ENCODE peak calls at places on chromosomes 11 and 22, in nine cellular contexts. Y, L, Z, C, O, G, V, I and W are unnamed samples.

GRCh38 chr11:11985954-11986949 is 22.2 kb downstream of the DKK3 start:
- DNase-seq in Y (no peak), L (no peak), Z (no peak), C (no peak), O (no peak), G (no peak), V (no peak), I (no peak), W (no peak)

GRCh38 chr22:20741634-20742581 is 32.0 kb upstream of the SERPIND1 start:
- DNase-seq in Y (peak; percentile 52), L (peak; percentile 22), Z (peak; percentile 51), C (peak; percentile 48), O (no peak), G (no peak), V (no peak), I (peak; percentile 21), W (peak; percentile 16)

GRCh38 chr11:3092603-3093141 is 35.4 kb upstream of the CARS1 start:
- DNase-seq in Y (no peak), L (no peak), Z (no peak), C (no peak), O (no peak), G (peak; percentile 67), V (no peak), I (no peak), W (no peak)

GRCh38 chr11:116791002-116791812 is 472 bp downstream of the APOA5 start:
- DNase-seq in Y (peak; percentile 67), L (peak; percentile 84), Z (peak; percentile 70), C (peak; percentile 70), O (peak; percentile 86), G (peak; percentile 93), V (peak; percentile 32), I (peak; percentile 63), W (peak; percentile 65)

GRCh38 chr11:26025680-26026079 is 306.2 kb upstream of the ANO3 start:
- DNase-seq in Y (no peak), L (no peak), Z (no peak), C (no peak), O (no peak), G (no peak), V (no peak), I (no peak), W (no peak)

GRCh38 chr11:68380786-68381622 is 68.6 kb downstream of the LRP5 start:
- DNase-seq in Y (no peak), L (no peak), Z (peak; percentile 26), C (no peak), O (peak; percentile 58), G (no peak), V (no peak), I (peak; percentile 36), W (no peak)

GRCh38 chr11:64868904-64869570 is 9.4 kb downstream of the EHD1 start:
- DNase-seq in Y (no peak), L (no peak), Z (no peak), C (peak; percentile 37), O (no peak), G (peak; percentile 88), V (no peak), I (peak; percentile 88), W (no peak)

GRCh38 chr22:48569476-48570233 is 1258.0 kb downstream of the BRD1 start:
- DNase-seq in Y (no peak), L (no peak), Z (no peak), C (no peak), O (no peak), G (no peak), V (no peak), I (no peak), W (no peak)

GRCh38 chr11:10592331-10592730 is 23.9 kb upstream of the LYVE1 start:
- DNase-seq in Y (no peak), L (no peak), Z (no peak), C (no peak), O (no peak), G (no peak), V (no peak), I (no peak), W (no peak)

GRCh38 chr11:135009125-135009524 is 597.1 kb upstream of the B3GAT1 start:
- DNase-seq in Y (no peak), L (no peak), Z (no peak), C (no peak), O (no peak), G (no peak), V (no peak), I (no peak), W (no peak)

GRCh38 chr22:36253523-36254490 is 874 bp downstream of the APOL1 start:
- DNase-seq in Y (no peak), L (peak; percentile 58), Z (no peak), C (no peak), O (no peak), G (no peak), V (no peak), I (no peak), W (no peak)

GRCh38 chr22:32475428-32476010 is 908 bp downstream of the FBXO7 start:
- DNase-seq in Y (peak; percentile 65), L (peak; percentile 47), Z (peak; percentile 39), C (peak; percentile 3), O (peak; percentile 23), G (peak; percentile 76), V (no peak), I (peak; percentile 13), W (no peak)

GRCh38 chr22:23888615-23889401 is 5.4 kb upstream of the MIF start:
- DNase-seq in Y (no peak), L (no peak), Z (no peak), C (no peak), O (no peak), G (no peak), V (no peak), I (no peak), W (no peak)

GRCh38 chr11:134372961-134373360 is 39.1 kb downstream of the B3GAT1 start:
- DNase-seq in Y (no peak), L (no peak), Z (no peak), C (no peak), O (no peak), G (peak; percentile 34), V (no peak), I (no peak), W (no peak)

GRCh38 chr11:131748146-131749050 is 378.0 kb downstream of the NTM start:
- DNase-seq in Y (peak; percentile 30), L (peak; percentile 42), Z (no peak), C (no peak), O (peak; percentile 30), G (peak; percentile 79), V (no peak), I (peak; percentile 23), W (peak; percentile 7)

GRCh38 chr22:46591890-46592289 is 28.3 kb upstream of the GRAMD4 start:
- DNase-seq in Y (no peak), L (no peak), Z (no peak), C (no peak), O (no peak), G (peak; percentile 59), V (no peak), I (no peak), W (no peak)

DNA sequence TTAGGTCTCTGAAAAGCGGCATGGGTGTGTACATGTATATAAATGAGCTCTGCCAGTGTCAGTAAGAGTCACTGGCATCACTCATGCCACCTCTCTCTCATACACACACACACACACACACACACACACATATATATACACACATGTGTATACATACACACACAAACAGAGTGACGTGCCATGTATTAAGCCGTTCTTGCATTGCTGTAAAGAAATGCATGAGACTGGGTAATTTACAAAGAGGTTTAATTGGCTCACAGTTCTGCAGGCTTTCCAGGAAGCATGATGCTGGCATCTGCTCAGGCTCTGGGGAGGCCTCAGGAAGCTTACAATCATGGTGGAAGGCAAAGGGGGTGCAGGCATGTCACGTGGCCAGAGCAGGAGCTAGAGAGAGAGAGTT is 105.6 kb upstream of the NNMT start:
- DNase-seq in Y (no peak), L (no peak), Z (no peak), C (no peak), O (no peak), G (no peak), V (no peak), I (no peak), W (no peak)
- H3K27ac ChIP-seq in Y (no peak overlapping the region), L (no peak overlapping the region), Z (no peak overlapping the region), C (no peak overlapping the region), O (no peak overlapping the region), G (no peak overlapping the region), V (no peak overlapping the region), I (no peak overlapping the region), W (no peak overlapping the region)

GRCh38 chr11:6397156-6397555 is 6.9 kb downstream of the SMPD1 start:
- DNase-seq in Y (no peak), L (no peak), Z (no peak), C (no peak), O (no peak), G (no peak), V (no peak), I (no peak), W (no peak)
- H3K9me3 ChIP-seq in Y (no peaks in the 10 kb centered on the region), L (no peaks in the 10 kb centered on the region), Z (no peaks in the 10 kb centered on the region), C (no peaks in the 10 kb centered on the region), O (no peaks in the 10 kb centered on the region), G (no peaks in the 10 kb centered on the region), V (no peaks in the 10 kb centered on the region), I (no peaks in the 10 kb centered on the region), W (no peaks in the 10 kb centered on the region)

GRCh38 chr22:49659281-49659923 is 168.3 kb downstream of the BRD1 start:
- DNase-seq in Y (no peak), L (peak; percentile 4), Z (no peak), C (no peak), O (no peak), G (peak; percentile 67), V (no peak), I (no peak), W (peak; percentile 16)

GRCh38 chr22:49659924-49660315 is 167.8 kb downstream of the BRD1 start:
- DNase-seq in Y (no peak), L (no peak), Z (no peak), C (no peak), O (no peak), G (peak; percentile 62), V (no peak), I (no peak), W (no peak)

GRCh38 chr22:49657974-49658550 is 169.6 kb downstream of the BRD1 start:
- DNase-seq in Y (no peak), L (no peak), Z (no peak), C (no peak), O (no peak), G (no peak), V (no peak), I (no peak), W (no peak)

GRCh38 chr22:49660321-49660720 is 167.4 kb downstream of the BRD1 start:
- DNase-seq in Y (no peak), L (no peak), Z (no peak), C (no peak), O (no peak), G (no peak), V (no peak), I (no peak), W (no peak)

DNA sequence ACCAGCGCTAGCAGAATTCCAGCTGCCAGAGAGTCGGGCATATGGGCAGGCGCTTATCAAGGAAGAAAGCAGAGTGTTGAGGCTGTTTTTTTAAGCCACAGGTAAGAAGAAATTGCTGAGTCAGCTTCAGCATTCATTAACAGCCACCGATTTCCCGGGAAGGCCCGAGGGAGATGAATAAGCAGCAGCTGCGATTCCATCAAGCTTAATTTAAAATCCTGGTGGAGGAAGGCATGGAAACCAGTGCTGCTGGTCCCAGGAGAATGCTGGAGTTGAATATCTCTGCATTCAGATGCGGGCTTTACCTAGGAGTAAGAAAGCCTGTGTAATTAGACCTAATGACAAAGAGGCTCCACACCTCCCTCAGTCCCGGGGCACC is 168.8 kb downstream of the BRD1 start:
- DNase-seq in Y (no peak), L (no peak), Z (no peak), C (no peak), O (no peak), G (no peak), V (no peak), I (no peak), W (no peak)
- H3K27ac ChIP-seq in Y (no peak overlapping the region), L (no peak overlapping the region), Z (no peak overlapping the region), C (no peak overlapping the region), O (peak overlapping the region; percentile 91), G (no peak overlapping the region), V (no peak overlapping the region), I (no peak overlapping the region), W (no peak overlapping the region)

GRCh38 chr11:48354013-48354412 is 12.3 kb downstream of the OR4C5 start:
- DNase-seq in Y (no peak), L (no peak), Z (no peak), C (no peak), O (no peak), G (no peak), V (no peak), I (no peak), W (no peak)
- H3K9me3 ChIP-seq in Y (peaks cover 2% of the 10 kb centered on the region), L (peaks cover 5% of the 10 kb centered on the region), Z (no peaks in the 10 kb centered on the region), C (no peaks in the 10 kb centered on the region), O (no peaks in the 10 kb centered on the region), G (peaks cover 4% of the 10 kb centered on the region), V (no peaks in the 10 kb centered on the region), I (no peaks in the 10 kb centered on the region), W (no peaks in the 10 kb centered on the region)